ENCODE peak calls at places on chromosomes 16 and 17, in ten cellular contexts. N is left lung, U is left ventricle myocardium inferior, Z is MCF 10A, K is kidney, A is lower leg skin, S is fibroblast of pulmonary artery, M is endothelial cell, C is heart left ventricle, E is AG04450. Q is an unnamed sample.

GRCh38 chr16:6209355-6209930 is 1111.8 kb upstream of the EEF2KMT start:
- DNase-seq in N (no peak), U (no peak), Z (no peak), K (no peak), A (no peak), S (no peak), M (no peak), C (no peak), E (no peak), Q (no peak)

GRCh38 chr16:6913535-6913934 is 419.1 kb upstream of the RBFOX1 start:
- DNase-seq in N (no peak), U (no peak), Z (no peak), K (no peak), A (no peak), S (no peak), M (no peak), C (no peak), E (no peak), Q (no peak)

GRCh38 chr16:58264961-58265479 is 29.8 kb downstream of the PRSS54 start:
- DNase-seq in N (no peak), U (no peak), Z (peak), K (no peak), A (no peak), S (peak), M (no peak), C (no peak), E (peak), Q (peak)

GRCh38 chr17:41103896-41104295 is 1.3 kb upstream of the KRTAP4-9 start:
- DNase-seq in N (no peak), U (no peak), Z (no peak), K (no peak), A (no peak), S (no peak), M (no peak), C (no peak), E (no peak), Q (no peak)

GRCh38 chr16:3171181-3171854 is 16.7 kb upstream of the OR1F1 start:
- DNase-seq in N (no peak), U (no peak), Z (no peak), K (peak), A (no peak), S (no peak), M (no peak), C (no peak), E (no peak), Q (no peak)

GRCh38 chr16:12290165-12290564 is 313.6 kb downstream of the SNX29 start:
- DNase-seq in N (no peak), U (no peak), Z (no peak), K (no peak), A (no peak), S (no peak), M (no peak), C (no peak), E (no peak), Q (no peak)

GRCh38 chr17:70767102-70767701 is 597.9 kb downstream of the KCNJ2 start:
- DNase-seq in N (no peak), U (no peak), Z (peak), K (no peak), A (no peak), S (peak), M (peak), C (no peak), E (peak), Q (no peak)

GRCh38 chr16:88731699-88732098 is 25.4 kb downstream of the CTU2 start:
- DNase-seq in N (no peak), U (no peak), Z (no peak), K (no peak), A (no peak), S (no peak), M (no peak), C (no peak), E (no peak), Q (no peak)

GRCh38 chr17:28347261-28347891 is 10.0 kb downstream of the POLDIP2 start:
- DNase-seq in N (no peak), U (no peak), Z (peak), K (peak), A (no peak), S (peak), M (no peak), C (no peak), E (peak), Q (peak)

GRCh38 chr16:85321856-85322271 is 209.6 kb upstream of the CIBAR2 start:
- DNase-seq in N (peak), U (peak), Z (peak), K (peak), A (peak), S (peak), M (no peak), C (peak), E (peak), Q (peak)

GRCh38 chr16:29730649-29731048 is 15.1 kb downstream of the C16orf54 start:
- DNase-seq in N (no peak), U (no peak), Z (no peak), K (no peak), A (no peak), S (no peak), M (no peak), C (no peak), E (no peak), Q (no peak)

GRCh38 chr16:30927789-30928378 is 4.5 kb downstream of the FBXL19 start:
- DNase-seq in N (peak), U (no peak), Z (peak), K (peak), A (peak), S (peak), M (no peak), C (peak), E (no peak), Q (no peak)

GRCh38 chr17:33602981-33603380 is 309.9 kb upstream of the ASIC2 start:
- DNase-seq in N (no peak), U (no peak), Z (no peak), K (no peak), A (no peak), S (no peak), M (no peak), C (no peak), E (no peak), Q (no peak)

GRCh38 chr17:82316651-82317393 is 586 bp downstream of the CD7 start:
- DNase-seq in N (no peak), U (no peak), Z (no peak), K (no peak), A (no peak), S (no peak), M (no peak), C (no peak), E (no peak), Q (no peak)

GRCh38 chr16:19690196-19690595 is 27.8 kb downstream of the KNOP1 start:
- DNase-seq in N (no peak), U (no peak), Z (no peak), K (no peak), A (no peak), S (peak), M (no peak), C (no peak), E (no peak), Q (no peak)

GRCh38 chr16:81431554-81432353 is 12.9 kb upstream of the CMIP start:
- DNase-seq in N (peak), U (no peak), Z (no peak), K (peak), A (no peak), S (peak), M (no peak), C (peak), E (peak), Q (peak)

GRCh38 chr17:42329025-42329976 is 41.0 kb downstream of the STAT5A start:
- DNase-seq in N (peak), U (no peak), Z (peak), K (no peak), A (no peak), S (peak), M (no peak), C (no peak), E (peak), Q (no peak)

GRCh38 chr16:29763326-29763725 is 14.7 kb upstream of the ZG16 start:
- DNase-seq in N (no peak), U (no peak), Z (no peak), K (no peak), A (no peak), S (no peak), M (no peak), C (no peak), E (no peak), Q (no peak)

GRCh38 chr17:57406131-57406980 is 150.0 kb downstream of the MSI2 start:
- DNase-seq in N (no peak), U (no peak), Z (no peak), K (peak), A (no peak), S (peak), M (peak), C (no peak), E (no peak), Q (no peak)

GRCh38 chr17:27315322-27315721 is 21.4 kb downstream of the WSB1 start:
- DNase-seq in N (peak), U (peak), Z (peak), K (peak), A (no peak), S (peak), M (no peak), C (peak), E (peak), Q (peak)

GRCh38 chr16:2686912-2687507 is 4.7 kb downstream of the KCTD5 start:
- DNase-seq in N (peak), U (no peak), Z (no peak), K (peak), A (no peak), S (no peak), M (no peak), C (peak), E (no peak), Q (no peak)

GRCh38 chr17:81234940-81235821 is 3.7 kb downstream of the TEPSIN start:
- DNase-seq in N (no peak), U (no peak), Z (no peak), K (peak), A (no peak), S (no peak), M (no peak), C (no peak), E (no peak), Q (no peak)

GRCh38 chr16:19137201-19137601 is 23.4 kb downstream of the ITPRIPL2 start:
- DNase-seq in N (no peak), U (no peak), Z (peak), K (no peak), A (peak), S (no peak), M (no peak), C (no peak), E (no peak), Q (no peak)

GRCh38 chr17:78125976-78126894 is 2.3 kb downstream of the TMC6 start:
- DNase-seq in N (no peak), U (peak), Z (no peak), K (no peak), A (peak), S (no peak), M (no peak), C (peak), E (no peak), Q (no peak)

GRCh38 chr17:1391577-1391976 is 8.4 kb downstream of the YWHAE start:
- DNase-seq in N (no peak), U (no peak), Z (no peak), K (no peak), A (no peak), S (no peak), M (no peak), C (no peak), E (no peak), Q (no peak)

DNA sequence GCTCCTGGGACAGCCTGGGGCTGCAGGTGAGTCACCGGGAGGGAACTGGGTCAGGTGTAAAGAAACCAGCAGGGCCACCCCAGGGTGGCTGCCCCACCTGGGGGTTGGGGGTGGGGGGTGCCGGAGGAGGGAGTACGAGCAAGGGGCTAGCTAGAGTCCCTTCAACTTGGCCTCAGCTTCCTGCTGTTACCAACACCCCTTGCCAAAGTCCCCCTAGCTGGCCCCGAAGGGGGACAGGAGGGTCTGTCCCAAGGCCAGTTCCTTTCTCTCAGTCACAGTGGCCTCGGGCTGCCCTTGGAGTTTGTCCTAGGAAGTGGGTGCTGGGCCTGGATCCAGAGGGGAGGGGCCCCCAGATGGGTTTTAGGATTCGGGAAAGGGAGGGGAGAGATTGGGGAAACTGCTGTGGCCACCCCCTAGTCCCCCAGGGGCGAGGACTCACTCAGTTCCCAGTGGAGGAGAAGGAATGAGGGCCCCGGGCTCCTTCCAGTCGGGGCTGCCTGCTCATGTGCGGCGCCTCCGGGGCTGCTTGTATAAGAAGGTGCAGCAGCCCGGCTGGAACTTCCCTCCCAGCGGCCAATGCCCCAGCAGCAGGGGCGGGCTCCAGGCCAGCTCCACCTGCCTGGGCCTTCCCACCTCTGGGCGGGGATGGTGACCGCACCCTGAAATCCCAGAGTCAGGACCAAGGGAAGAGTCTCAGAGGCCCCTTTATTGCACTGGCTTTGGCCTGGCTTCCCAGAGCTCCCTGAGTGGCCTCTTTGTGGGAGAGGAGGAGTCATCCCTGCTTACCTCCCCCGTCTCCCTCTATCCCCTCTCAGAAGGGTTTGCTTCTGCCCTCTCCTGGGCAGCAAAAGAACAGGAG is 7.3 kb downstream of the ARHGAP27 start:
- DNase-seq in N (peak), U (peak), Z (peak), K (peak), A (no peak), S (peak), M (no peak), C (peak), E (peak), Q (no peak)
- TF ChIP-seq CTCF in N (no peak), U (peak), Z (no peak), K (no peak), A (no peak), S (peak), M (no peak), C (peak), E (peak), Q (peak)

DNA sequence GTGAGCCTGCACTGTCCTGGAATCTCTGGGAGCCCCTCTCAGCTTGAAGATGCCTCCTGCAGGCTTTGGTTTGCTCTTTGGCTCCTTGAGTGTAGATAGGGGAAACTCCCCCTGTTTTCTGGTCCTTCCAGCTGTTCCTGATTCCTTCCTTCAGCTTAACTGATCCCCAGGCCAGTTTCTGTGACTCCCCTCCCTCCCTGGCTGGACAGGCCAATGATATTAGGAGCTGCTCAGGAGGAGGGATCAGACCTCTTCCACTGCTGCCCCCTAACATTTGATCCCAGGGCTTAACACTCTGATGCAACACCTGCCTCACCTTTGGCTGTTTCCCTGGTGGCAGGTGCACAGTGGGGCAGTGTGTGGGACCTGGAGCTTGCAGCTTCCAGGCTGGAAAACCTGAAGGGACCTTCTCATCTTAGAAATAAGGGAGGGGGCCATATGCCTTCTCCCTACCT is at the start of gene TAC4:
- DNase-seq in N (no peak), U (no peak), Z (no peak), K (no peak), A (no peak), S (no peak), M (no peak), C (no peak), E (no peak), Q (no peak)
- TF ChIP-seq CTCF in N (no peak), U (no peak), Z (no peak), K (no peak), A (no peak), S (no peak), M (no peak), C (no peak), E (no peak), Q (no peak)

GRCh38 chr17:13940858-13941665 is 128.2 kb upstream of the COX10 start:
- DNase-seq in N (no peak), U (no peak), Z (peak), K (no peak), A (no peak), S (peak), M (no peak), C (no peak), E (no peak), Q (no peak)
- TF ChIP-seq CTCF in N (no peak), U (no peak), Z (no peak), K (no peak), A (no peak), S (no peak), M (no peak), C (no peak), E (no peak), Q (no peak)

GRCh38 chr17:3026856-3027751 is 36.3 kb downstream of the OR1D5 start:
- DNase-seq in N (peak), U (no peak), Z (no peak), K (peak), A (peak), S (peak), M (no peak), C (no peak), E (no peak), Q (no peak)

GRCh38 chr17:3027786-3028532 is 35.4 kb downstream of the OR1D5 start:
- DNase-seq in N (peak), U (no peak), Z (no peak), K (peak), A (peak), S (no peak), M (no peak), C (no peak), E (no peak), Q (no peak)

GRCh38 chr17:3029213-3029913 is 34.0 kb downstream of the OR1D5 start:
- DNase-seq in N (no peak), U (peak), Z (no peak), K (peak), A (peak), S (no peak), M (no peak), C (peak), E (no peak), Q (no peak)

GRCh38 chr17:3032258-3033247 is 30.9 kb downstream of the OR1D5 start:
- DNase-seq in N (no peak), U (no peak), Z (no peak), K (peak), A (peak), S (no peak), M (no peak), C (no peak), E (no peak), Q (no peak)

DNA sequence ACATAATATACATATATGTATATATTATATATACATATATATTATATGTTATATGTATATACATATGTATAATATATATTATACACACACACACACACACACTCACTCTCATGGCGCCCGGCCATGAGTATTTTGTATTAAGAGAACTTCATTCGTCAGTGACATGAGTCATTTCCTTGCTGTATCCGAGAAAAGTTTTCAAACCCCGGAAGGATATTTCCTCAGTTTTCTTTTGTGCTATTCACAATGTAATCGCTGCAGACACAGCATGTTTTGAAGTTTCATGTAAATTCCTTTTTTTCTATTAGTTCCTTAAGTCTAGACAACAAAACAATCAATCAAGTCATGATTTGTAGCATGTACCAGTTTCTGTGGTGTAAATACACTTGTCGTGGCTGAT is 33.3 kb downstream of the OR1D5 start:
- DNase-seq in N (no peak), U (no peak), Z (peak), K (no peak), A (no peak), S (peak), M (no peak), C (peak), E (peak), Q (no peak)
- TF ChIP-seq CTCF in N (no peak), U (no peak), Z (no peak), K (no peak), A (no peak), S (no peak), M (no peak), C (no peak), E (no peak), Q (no peak)

DNA sequence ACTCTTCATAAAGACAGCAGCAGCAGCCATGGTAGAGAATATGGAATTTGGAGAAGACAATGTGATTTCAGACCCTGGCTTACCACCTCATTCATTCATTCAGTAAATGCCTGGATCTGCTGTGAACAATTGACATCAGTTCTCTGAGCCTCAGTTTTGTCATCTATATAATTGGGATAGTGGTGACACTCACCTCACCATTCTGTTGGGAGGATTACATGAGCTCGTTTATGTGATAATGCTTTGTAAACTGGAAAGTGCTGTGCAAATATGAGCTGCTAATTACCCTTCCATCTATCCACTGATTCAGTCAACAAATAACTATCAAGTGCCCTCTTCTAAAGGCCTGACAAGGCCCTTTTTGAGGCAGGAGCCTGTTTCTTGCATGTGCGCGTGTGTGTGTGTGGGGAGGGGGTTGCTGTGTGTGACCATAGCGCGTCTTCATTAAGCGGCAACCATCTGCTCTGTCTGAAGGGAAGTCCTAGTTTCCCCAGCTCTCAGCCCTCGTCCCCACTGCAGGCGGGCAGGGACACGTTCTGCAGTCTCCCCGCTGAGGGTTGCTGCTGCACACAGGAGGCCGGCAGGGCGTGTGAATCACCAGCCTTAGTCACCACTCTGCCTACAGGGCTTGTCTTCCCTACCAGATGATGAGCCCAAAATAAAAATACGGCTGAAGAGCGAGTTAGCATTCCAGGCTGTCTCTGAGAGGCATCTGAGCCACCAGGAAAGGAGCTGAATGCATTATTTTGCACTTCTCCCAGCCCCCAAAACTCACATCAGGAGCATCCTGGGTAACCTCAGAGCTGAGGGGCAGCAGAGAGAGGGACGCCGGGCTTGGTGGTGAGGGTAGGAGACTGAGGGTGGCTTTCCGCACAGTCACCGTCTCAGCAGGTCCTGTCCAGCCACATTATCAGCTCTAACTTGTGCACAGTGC is 19.9 kb downstream of the ARL4D start:
- DNase-seq in N (peak), U (peak), Z (peak), K (no peak), A (peak), S (peak), M (no peak), C (peak), E (peak), Q (peak)
- TF ChIP-seq CTCF in N (no peak), U (no peak), Z (no peak), K (no peak), A (no peak), S (peak), M (no peak), C (no peak), E (peak), Q (peak)

GRCh38 chr16:1141201-1141600 is 11.7 kb upstream of the CACNA1H start:
- DNase-seq in N (no peak), U (no peak), Z (no peak), K (no peak), A (no peak), S (no peak), M (no peak), C (no peak), E (no peak), Q (no peak)
- TF ChIP-seq CTCF in N (no peak), U (no peak), Z (no peak), K (no peak), A (no peak), S (no peak), M (no peak), C (no peak), E (no peak), Q (no peak)

GRCh38 chr17:39270923-39271322 is 45.2 kb upstream of the STAC2 start:
- DNase-seq in N (no peak), U (no peak), Z (peak), K (no peak), A (no peak), S (peak), M (no peak), C (no peak), E (peak), Q (peak)
- TF ChIP-seq CTCF in N (no peak), U (peak), Z (peak), K (peak), A (no peak), S (peak), M (no peak), C (no peak), E (peak), Q (peak)

Q was measured in AG09319.